ENCODE peak calls at places on chromosomes 5 and 9, in nine cellular contexts. One of them, this sample, is unnamed.

GRCh38 chr5:57779383-57780223 is 297.0 kb upstream of the ACTBL2 start:
- DNase-seq in A549: peak
- DNase-seq in colonic mucosa: peak
- DNase-seq in choroid plexus epithelial cell: peak
- DNase-seq in Calu3: peak
- DNase-seq in fibroblast of pulmonary artery: peak
- DNase-seq in osteocyte: peak
- DNase-seq in endodermal cell: peak
- DNase-seq in heart left ventricle: peak
- DNase-seq in this sample: no peak

GRCh38 chr9:104092192-104092591 is 1.9 kb upstream of the SMC2 start:
- DNase-seq in A549: no peak
- DNase-seq in colonic mucosa: no peak
- DNase-seq in choroid plexus epithelial cell: no peak
- DNase-seq in Calu3: no peak
- DNase-seq in fibroblast of pulmonary artery: no peak
- DNase-seq in osteocyte: no peak
- DNase-seq in endodermal cell: no peak
- DNase-seq in heart left ventricle: no peak
- DNase-seq in this sample: no peak

GRCh38 chr9:131977074-131977838 is 102.4 kb downstream of the MED27 start:
- DNase-seq in A549: no peak
- DNase-seq in colonic mucosa: no peak
- DNase-seq in choroid plexus epithelial cell: no peak
- DNase-seq in Calu3: no peak
- DNase-seq in fibroblast of pulmonary artery: no peak
- DNase-seq in osteocyte: no peak
- DNase-seq in endodermal cell: no peak
- DNase-seq in heart left ventricle: no peak
- DNase-seq in this sample: no peak

GRCh38 chr5:82922086-82922734 is 155.0 kb downstream of the TMEM167A start:
- DNase-seq in A549: no peak
- DNase-seq in colonic mucosa: no peak
- DNase-seq in choroid plexus epithelial cell: no peak
- DNase-seq in Calu3: no peak
- DNase-seq in fibroblast of pulmonary artery: no peak
- DNase-seq in osteocyte: no peak
- DNase-seq in endodermal cell: no peak
- DNase-seq in heart left ventricle: no peak
- DNase-seq in this sample: no peak

GRCh38 chr5:23164971-23165370 is 311.8 kb upstream of the CDH12 start:
- DNase-seq in A549: no peak
- DNase-seq in colonic mucosa: no peak
- DNase-seq in choroid plexus epithelial cell: no peak
- DNase-seq in Calu3: no peak
- DNase-seq in fibroblast of pulmonary artery: no peak
- DNase-seq in osteocyte: no peak
- DNase-seq in endodermal cell: no peak
- DNase-seq in heart left ventricle: no peak
- DNase-seq in this sample: no peak

GRCh38 chr5:95924720-95925119 is 36.9 kb downstream of the ELL2 start:
- DNase-seq in A549: no peak
- DNase-seq in colonic mucosa: no peak
- DNase-seq in choroid plexus epithelial cell: peak
- DNase-seq in Calu3: no peak
- DNase-seq in fibroblast of pulmonary artery: no peak
- DNase-seq in osteocyte: no peak
- DNase-seq in endodermal cell: no peak
- DNase-seq in heart left ventricle: no peak
- DNase-seq in this sample: no peak

GRCh38 chr9:18260527-18260926 is 213.4 kb upstream of the ADAMTSL1 start:
- DNase-seq in A549: no peak
- DNase-seq in colonic mucosa: no peak
- DNase-seq in choroid plexus epithelial cell: no peak
- DNase-seq in Calu3: no peak
- DNase-seq in fibroblast of pulmonary artery: peak
- DNase-seq in osteocyte: no peak
- DNase-seq in endodermal cell: no peak
- DNase-seq in heart left ventricle: no peak
- DNase-seq in this sample: no peak

GRCh38 chr9:135198889-135199288 is 111.4 kb downstream of the OLFM1 start:
- DNase-seq in A549: no peak
- DNase-seq in colonic mucosa: no peak
- DNase-seq in choroid plexus epithelial cell: no peak
- DNase-seq in Calu3: no peak
- DNase-seq in fibroblast of pulmonary artery: no peak
- DNase-seq in osteocyte: no peak
- DNase-seq in endodermal cell: peak
- DNase-seq in heart left ventricle: no peak
- DNase-seq in this sample: no peak

GRCh38 chr9:113307401-113307975 is 4.3 kb upstream of the RNF183 start:
- DNase-seq in A549: no peak
- DNase-seq in colonic mucosa: no peak
- DNase-seq in choroid plexus epithelial cell: no peak
- DNase-seq in Calu3: no peak
- DNase-seq in fibroblast of pulmonary artery: no peak
- DNase-seq in osteocyte: no peak
- DNase-seq in endodermal cell: no peak
- DNase-seq in heart left ventricle: no peak
- DNase-seq in this sample: no peak

GRCh38 chr5:1436681-1437080 is 8.6 kb downstream of the SLC6A3 start:
- DNase-seq in A549: no peak
- DNase-seq in colonic mucosa: no peak
- DNase-seq in choroid plexus epithelial cell: no peak
- DNase-seq in Calu3: no peak
- DNase-seq in fibroblast of pulmonary artery: no peak
- DNase-seq in osteocyte: peak
- DNase-seq in endodermal cell: no peak
- DNase-seq in heart left ventricle: no peak
- DNase-seq in this sample: no peak

GRCh38 chr9:90815183-90815943 is 13.7 kb downstream of the SYK start:
- DNase-seq in A549: no peak
- DNase-seq in colonic mucosa: no peak
- DNase-seq in choroid plexus epithelial cell: peak
- DNase-seq in Calu3: no peak
- DNase-seq in fibroblast of pulmonary artery: no peak
- DNase-seq in osteocyte: no peak
- DNase-seq in endodermal cell: no peak
- DNase-seq in heart left ventricle: no peak
- DNase-seq in this sample: no peak

GRCh38 chr5:44774279-44774880 is 34.4 kb upstream of the MRPS30 start:
- DNase-seq in A549: peak
- DNase-seq in colonic mucosa: no peak
- DNase-seq in choroid plexus epithelial cell: peak
- DNase-seq in Calu3: no peak
- DNase-seq in fibroblast of pulmonary artery: peak
- DNase-seq in osteocyte: no peak
- DNase-seq in endodermal cell: no peak
- DNase-seq in heart left ventricle: no peak
- DNase-seq in this sample: no peak

GRCh38 chr5:136159457-136159856 is 26.8 kb downstream of the SMAD5 start:
- DNase-seq in A549: no peak
- DNase-seq in colonic mucosa: no peak
- DNase-seq in choroid plexus epithelial cell: peak
- DNase-seq in Calu3: no peak
- DNase-seq in fibroblast of pulmonary artery: peak
- DNase-seq in osteocyte: no peak
- DNase-seq in endodermal cell: no peak
- DNase-seq in heart left ventricle: no peak
- DNase-seq in this sample: no peak

GRCh38 chr9:107484117-107484723 is 5.3 kb downstream of the KLF4 start:
- DNase-seq in A549: peak
- DNase-seq in colonic mucosa: peak
- DNase-seq in choroid plexus epithelial cell: peak
- DNase-seq in Calu3: peak
- DNase-seq in fibroblast of pulmonary artery: peak
- DNase-seq in osteocyte: no peak
- DNase-seq in endodermal cell: peak
- DNase-seq in heart left ventricle: peak
- DNase-seq in this sample: no peak

GRCh38 chr9:93206576-93207155 is 22.7 kb downstream of the WNK2 start:
- DNase-seq in A549: no peak
- DNase-seq in colonic mucosa: no peak
- DNase-seq in choroid plexus epithelial cell: no peak
- DNase-seq in Calu3: no peak
- DNase-seq in fibroblast of pulmonary artery: no peak
- DNase-seq in osteocyte: no peak
- DNase-seq in endodermal cell: no peak
- DNase-seq in heart left ventricle: no peak
- DNase-seq in this sample: no peak

GRCh38 chr5:87529486-87530076 is 116.9 kb upstream of the CCNH start:
- DNase-seq in A549: no peak
- DNase-seq in colonic mucosa: no peak
- DNase-seq in choroid plexus epithelial cell: no peak
- DNase-seq in Calu3: no peak
- DNase-seq in fibroblast of pulmonary artery: no peak
- DNase-seq in osteocyte: no peak
- DNase-seq in endodermal cell: no peak
- DNase-seq in heart left ventricle: no peak
- DNase-seq in this sample: no peak

GRCh38 chr5:178114325-178115135 is 1.2 kb downstream of the N4BP3 start:
- DNase-seq in A549: no peak
- DNase-seq in colonic mucosa: peak
- DNase-seq in choroid plexus epithelial cell: no peak
- DNase-seq in Calu3: peak
- DNase-seq in fibroblast of pulmonary artery: no peak
- DNase-seq in osteocyte: no peak
- DNase-seq in endodermal cell: peak
- DNase-seq in heart left ventricle: no peak
- DNase-seq in this sample: no peak

DNA sequence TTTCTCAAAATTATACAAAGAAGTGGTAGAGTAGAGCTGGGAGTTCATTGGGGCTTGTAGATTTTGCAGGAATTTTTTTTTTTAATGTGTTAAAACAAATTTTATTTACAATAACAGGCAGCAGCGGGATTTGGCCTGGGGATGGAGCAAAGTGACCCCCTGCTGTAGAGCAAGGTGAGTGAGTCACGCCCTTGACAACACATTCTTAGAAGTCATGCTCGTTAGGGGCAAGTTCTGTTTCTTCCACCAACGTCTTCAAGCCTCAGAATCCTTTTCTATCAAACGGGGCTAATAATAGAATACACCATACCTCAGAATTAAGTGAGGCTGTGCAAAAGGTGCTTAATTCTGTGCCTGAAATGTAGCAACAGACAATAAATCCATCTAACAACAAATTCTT is 1.1 kb upstream of the ANKDD1B start:
- DNase-seq in A549: no peak
- DNase-seq in colonic mucosa: no peak
- DNase-seq in choroid plexus epithelial cell: no peak
- DNase-seq in Calu3: no peak
- DNase-seq in fibroblast of pulmonary artery: no peak
- DNase-seq in osteocyte: no peak
- DNase-seq in endodermal cell: peak
- DNase-seq in heart left ventricle: no peak
- DNase-seq in this sample: no peak
- TF ChIP-seq CTCF in A549: no peak
- TF ChIP-seq CTCF in colonic mucosa: no peak
- TF ChIP-seq CTCF in choroid plexus epithelial cell: no peak
- TF ChIP-seq CTCF in Calu3: no peak
- TF ChIP-seq CTCF in fibroblast of pulmonary artery: no peak
- TF ChIP-seq CTCF in osteocyte: no peak
- TF ChIP-seq CTCF in endodermal cell: no peak
- TF ChIP-seq CTCF in heart left ventricle: no peak
- TF ChIP-seq CTCF in this sample: no peak

GRCh38 chr9:76761448-76761847 is 2.8 kb upstream of the PCA3 start:
- DNase-seq in A549: peak
- DNase-seq in colonic mucosa: no peak
- DNase-seq in choroid plexus epithelial cell: peak
- DNase-seq in Calu3: no peak
- DNase-seq in fibroblast of pulmonary artery: peak
- DNase-seq in osteocyte: no peak
- DNase-seq in endodermal cell: no peak
- DNase-seq in heart left ventricle: no peak
- DNase-seq in this sample: no peak
- TF ChIP-seq CTCF in A549: peak
- TF ChIP-seq CTCF in colonic mucosa: no peak
- TF ChIP-seq CTCF in choroid plexus epithelial cell: peak
- TF ChIP-seq CTCF in Calu3: no peak
- TF ChIP-seq CTCF in fibroblast of pulmonary artery: peak
- TF ChIP-seq CTCF in osteocyte: peak
- TF ChIP-seq CTCF in endodermal cell: peak
- TF ChIP-seq CTCF in heart left ventricle: no peak
- TF ChIP-seq CTCF in this sample: no peak

DNA sequence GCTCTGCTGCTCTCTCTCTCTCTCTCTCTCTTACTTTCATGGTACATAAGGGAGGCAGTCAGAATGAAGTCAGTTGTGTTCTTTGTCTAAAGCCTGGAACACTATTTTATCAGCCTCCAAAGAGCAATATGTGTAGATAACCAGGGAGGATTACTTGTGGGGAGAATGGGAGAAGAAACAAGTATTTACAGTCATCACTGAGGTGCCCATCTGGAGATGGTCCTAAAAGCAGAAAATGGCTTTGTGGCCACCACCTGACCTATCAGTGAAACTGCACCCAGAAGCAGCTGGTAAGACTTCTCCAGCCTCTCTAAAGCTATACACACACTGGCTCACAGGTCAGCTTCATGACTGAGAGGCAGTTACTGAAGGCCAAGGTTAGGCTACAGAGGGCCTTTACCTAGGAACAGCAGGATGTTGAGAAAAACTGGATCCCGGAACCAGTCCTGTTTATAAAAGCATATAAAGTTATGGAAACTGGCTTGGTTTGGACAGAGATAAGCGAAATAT is 75.1 kb downstream of the MRPS27 start:
- DNase-seq in A549: peak
- DNase-seq in colonic mucosa: no peak
- DNase-seq in choroid plexus epithelial cell: peak
- DNase-seq in Calu3: peak
- DNase-seq in fibroblast of pulmonary artery: peak
- DNase-seq in osteocyte: no peak
- DNase-seq in endodermal cell: peak
- DNase-seq in heart left ventricle: peak
- DNase-seq in this sample: no peak
- TF ChIP-seq CTCF in A549: peak
- TF ChIP-seq CTCF in colonic mucosa: no peak
- TF ChIP-seq CTCF in choroid plexus epithelial cell: peak
- TF ChIP-seq CTCF in Calu3: peak
- TF ChIP-seq CTCF in fibroblast of pulmonary artery: peak
- TF ChIP-seq CTCF in osteocyte: peak
- TF ChIP-seq CTCF in endodermal cell: peak
- TF ChIP-seq CTCF in heart left ventricle: peak
- TF ChIP-seq CTCF in this sample: no peak

GRCh38 chr9:23686896-23687295 is 139.1 kb downstream of the ELAVL2 start:
- DNase-seq in A549: no peak
- DNase-seq in colonic mucosa: no peak
- DNase-seq in choroid plexus epithelial cell: no peak
- DNase-seq in Calu3: no peak
- DNase-seq in fibroblast of pulmonary artery: no peak
- DNase-seq in osteocyte: no peak
- DNase-seq in endodermal cell: no peak
- DNase-seq in heart left ventricle: no peak
- DNase-seq in this sample: no peak

GRCh38 chr9:23686257-23686656 is 139.8 kb downstream of the ELAVL2 start:
- DNase-seq in A549: no peak
- DNase-seq in colonic mucosa: peak
- DNase-seq in choroid plexus epithelial cell: no peak
- DNase-seq in Calu3: peak
- DNase-seq in fibroblast of pulmonary artery: no peak
- DNase-seq in osteocyte: no peak
- DNase-seq in endodermal cell: peak
- DNase-seq in heart left ventricle: no peak
- DNase-seq in this sample: no peak

GRCh38 chr9:23683021-23683431 is 143.0 kb downstream of the ELAVL2 start:
- DNase-seq in A549: no peak
- DNase-seq in colonic mucosa: no peak
- DNase-seq in choroid plexus epithelial cell: no peak
- DNase-seq in Calu3: no peak
- DNase-seq in fibroblast of pulmonary artery: no peak
- DNase-seq in osteocyte: no peak
- DNase-seq in endodermal cell: no peak
- DNase-seq in heart left ventricle: no peak
- DNase-seq in this sample: no peak

GRCh38 chr9:23683476-23684095 is 142.5 kb downstream of the ELAVL2 start:
- DNase-seq in A549: no peak
- DNase-seq in colonic mucosa: no peak
- DNase-seq in choroid plexus epithelial cell: no peak
- DNase-seq in Calu3: no peak
- DNase-seq in fibroblast of pulmonary artery: no peak
- DNase-seq in osteocyte: no peak
- DNase-seq in endodermal cell: peak
- DNase-seq in heart left ventricle: no peak
- DNase-seq in this sample: no peak
- TF ChIP-seq CTCF in A549: no peak
- TF ChIP-seq CTCF in colonic mucosa: no peak
- TF ChIP-seq CTCF in choroid plexus epithelial cell: no peak
- TF ChIP-seq CTCF in Calu3: no peak
- TF ChIP-seq CTCF in fibroblast of pulmonary artery: no peak
- TF ChIP-seq CTCF in osteocyte: no peak
- TF ChIP-seq CTCF in endodermal cell: no peak
- TF ChIP-seq CTCF in heart left ventricle: no peak
- TF ChIP-seq CTCF in this sample: no peak